ENCODE peak calls at places on chromosomes 2 and 18, in ten cellular contexts. W is MCF 10A, F is HCEC 1CT, A is cardiac muscle cell, G is GM12864, Y is hypothalamus, S is COR-L47, P is iris pigment epithelial cell, M is T-helper 2 cell, B is NCI-H774. R is an unnamed sample.

GRCh38 chr2:3325458-3326181 is 52.0 kb downstream of the EIPR1 start:
- DNase-seq in W (no peak), F (no peak), A (no peak), G (no peak), Y (no peak), S (no peak), P (no peak), M (no peak), B (no peak), R (no peak)

GRCh38 chr18:24727685-24728084 is 267.2 kb downstream of the HRH4 start:
- DNase-seq in W (no peak), F (no peak), A (no peak), G (no peak), Y (no peak), S (peak), P (no peak), M (no peak), B (no peak), R (no peak)

GRCh38 chr2:21469564-21469963 is 345.8 kb downstream of the TDRD15 start:
- DNase-seq in W (no peak), F (no peak), A (peak), G (no peak), Y (no peak), S (no peak), P (no peak), M (no peak), B (no peak), R (no peak)

GRCh38 chr2:112949456-112949855 is 28.4 kb upstream of the IL36G start:
- DNase-seq in W (no peak), F (no peak), A (no peak), G (no peak), Y (no peak), S (no peak), P (no peak), M (no peak), B (no peak), R (no peak)

GRCh38 chr2:240637116-240637900 is 12.0 kb downstream of the GPR35 start:
- DNase-seq in W (no peak), F (no peak), A (no peak), G (no peak), Y (no peak), S (no peak), P (no peak), M (no peak), B (no peak), R (no peak)

GRCh38 chr2:239912938-239913631 is 112.1 kb downstream of the NDUFA10 start:
- DNase-seq in W (no peak), F (no peak), A (no peak), G (no peak), Y (no peak), S (no peak), P (no peak), M (no peak), B (no peak), R (no peak)

GRCh38 chr2:203532957-203533695 is 2.0 kb downstream of the RAPH1 start:
- DNase-seq in W (peak), F (peak), A (peak), G (no peak), Y (no peak), S (peak), P (peak), M (no peak), B (no peak), R (no peak)

GRCh38 chr2:218406949-218407703 is 7.5 kb downstream of the CTDSP1 start:
- DNase-seq in W (peak), F (peak), A (no peak), G (no peak), Y (no peak), S (no peak), P (peak), M (peak), B (peak), R (no peak)

GRCh38 chr2:16978291-16978690 is 312.7 kb upstream of the CYRIA start:
- DNase-seq in W (no peak), F (no peak), A (no peak), G (no peak), Y (no peak), S (no peak), P (no peak), M (no peak), B (no peak), R (no peak)

GRCh38 chr2:32735370-32735769 is 107.5 kb downstream of the TTC27 start:
- DNase-seq in W (no peak), F (no peak), A (no peak), G (no peak), Y (no peak), S (no peak), P (no peak), M (no peak), B (no peak), R (no peak)

GRCh38 chr2:47893771-47894170 is 12.5 kb downstream of the FBXO11 start:
- DNase-seq in W (no peak), F (no peak), A (no peak), G (no peak), Y (no peak), S (no peak), P (no peak), M (no peak), B (no peak), R (no peak)

GRCh38 chr2:132677661-132678060 is 7.7 kb upstream of the LYPD1 start:
- DNase-seq in W (peak), F (peak), A (no peak), G (no peak), Y (no peak), S (no peak), P (peak), M (no peak), B (no peak), R (no peak)

GRCh38 chr2:71556811-71557210 is 103.5 kb downstream of the DYSF start:
- DNase-seq in W (no peak), F (no peak), A (no peak), G (no peak), Y (no peak), S (no peak), P (no peak), M (no peak), B (no peak), R (no peak)

GRCh38 chr2:205058409-205058808 is 513.1 kb downstream of the PARD3B start:
- DNase-seq in W (peak), F (no peak), A (no peak), G (no peak), Y (no peak), S (no peak), P (peak), M (peak), B (no peak), R (no peak)

R was measured in neural crest cell.